ENCODE peak calls at places on chromosomes 5 and 9, in seven cellular contexts. One of them, this sample, is unnamed.

GRCh38 chr9:109351032-109351431 is 30.2 kb upstream of the EPB41L4B start:
- DNase-seq in AG09309: no peak
- DNase-seq in AG10803: no peak
- DNase-seq in ovary: no peak
- DNase-seq in heart left ventricle: no peak
- DNase-seq in A549: no peak
- DNase-seq in AG04450: no peak
- DNase-seq in this sample: no peak

GRCh38 chr5:5667136-5667554 is 244.7 kb downstream of the ICE1 start:
- DNase-seq in AG09309: no peak
- DNase-seq in AG10803: no peak
- DNase-seq in ovary: no peak
- DNase-seq in heart left ventricle: no peak
- DNase-seq in A549: no peak
- DNase-seq in AG04450: no peak
- DNase-seq in this sample: no peak

GRCh38 chr5:53170748-53171349 is 61.3 kb upstream of the MOCS2 start:
- DNase-seq in AG09309: no peak
- DNase-seq in AG10803: peak
- DNase-seq in ovary: no peak
- DNase-seq in heart left ventricle: no peak
- DNase-seq in A549: peak
- DNase-seq in AG04450: no peak
- DNase-seq in this sample: peak

GRCh38 chr5:135834639-135835529 is at the start of gene SLC25A48:
- DNase-seq in AG09309: no peak
- DNase-seq in AG10803: no peak
- DNase-seq in ovary: peak
- DNase-seq in heart left ventricle: no peak
- DNase-seq in A549: peak
- DNase-seq in AG04450: no peak
- DNase-seq in this sample: peak

GRCh38 chr9:115013998-115014397 is 83.6 kb upstream of the TNFSF8 start:
- DNase-seq in AG09309: no peak
- DNase-seq in AG10803: peak
- DNase-seq in ovary: peak
- DNase-seq in heart left ventricle: peak
- DNase-seq in A549: peak
- DNase-seq in AG04450: peak
- DNase-seq in this sample: peak

GRCh38 chr9:69379250-69379982 is 54.4 kb downstream of the ENTREP1 start:
- DNase-seq in AG09309: no peak
- DNase-seq in AG10803: peak
- DNase-seq in ovary: no peak
- DNase-seq in heart left ventricle: no peak
- DNase-seq in A549: no peak
- DNase-seq in AG04450: no peak
- DNase-seq in this sample: no peak

GRCh38 chr5:98656106-98656795 is 117.2 kb upstream of the RGMB start:
- DNase-seq in AG09309: no peak
- DNase-seq in AG10803: no peak
- DNase-seq in ovary: no peak
- DNase-seq in heart left ventricle: no peak
- DNase-seq in A549: no peak
- DNase-seq in AG04450: no peak
- DNase-seq in this sample: no peak

GRCh38 chr9:36456480-36457115 is 56.5 kb upstream of the RNF38 start:
- DNase-seq in AG09309: no peak
- DNase-seq in AG10803: no peak
- DNase-seq in ovary: no peak
- DNase-seq in heart left ventricle: no peak
- DNase-seq in A549: no peak
- DNase-seq in AG04450: no peak
- DNase-seq in this sample: peak

GRCh38 chr9:76895186-76895585 is 10.7 kb downstream of the PRUNE2 start:
- DNase-seq in AG09309: no peak
- DNase-seq in AG10803: no peak
- DNase-seq in ovary: no peak
- DNase-seq in heart left ventricle: no peak
- DNase-seq in A549: no peak
- DNase-seq in AG04450: no peak
- DNase-seq in this sample: no peak

GRCh38 chr5:123690821-123691220 is 178.8 kb downstream of the CSNK1G3 start:
- DNase-seq in AG09309: no peak
- DNase-seq in AG10803: no peak
- DNase-seq in ovary: no peak
- DNase-seq in heart left ventricle: no peak
- DNase-seq in A549: no peak
- DNase-seq in AG04450: no peak
- DNase-seq in this sample: no peak

GRCh38 chr5:140795259-140795641 is 598 bp downstream of the PCDHA2 start:
- DNase-seq in AG09309: no peak
- DNase-seq in AG10803: no peak
- DNase-seq in ovary: no peak
- DNase-seq in heart left ventricle: no peak
- DNase-seq in A549: peak
- DNase-seq in AG04450: no peak
- DNase-seq in this sample: peak

GRCh38 chr9:114184071-114184470 is 28.7 kb downstream of the COL27A1 start:
- DNase-seq in AG09309: no peak
- DNase-seq in AG10803: peak
- DNase-seq in ovary: no peak
- DNase-seq in heart left ventricle: no peak
- DNase-seq in A549: no peak
- DNase-seq in AG04450: no peak
- DNase-seq in this sample: no peak

GRCh38 chr5:6527749-6528455 is 79.2 kb downstream of the UBE2QL1 start:
- DNase-seq in AG09309: no peak
- DNase-seq in AG10803: no peak
- DNase-seq in ovary: no peak
- DNase-seq in heart left ventricle: no peak
- DNase-seq in A549: no peak
- DNase-seq in AG04450: no peak
- DNase-seq in this sample: no peak

GRCh38 chr9:105141448-105142101 is 102.9 kb upstream of the SLC44A1 start:
- DNase-seq in AG09309: no peak
- DNase-seq in AG10803: no peak
- DNase-seq in ovary: no peak
- DNase-seq in heart left ventricle: no peak
- DNase-seq in A549: no peak
- DNase-seq in AG04450: no peak
- DNase-seq in this sample: no peak

GRCh38 chr5:80540691-80541090 is 29.4 kb downstream of the ANKRD34B start:
- DNase-seq in AG09309: no peak
- DNase-seq in AG10803: peak
- DNase-seq in ovary: no peak
- DNase-seq in heart left ventricle: no peak
- DNase-seq in A549: no peak
- DNase-seq in AG04450: no peak
- DNase-seq in this sample: no peak

GRCh38 chr9:85453850-85454249 is 287.9 kb downstream of the AGTPBP1 start:
- DNase-seq in AG09309: no peak
- DNase-seq in AG10803: no peak
- DNase-seq in ovary: no peak
- DNase-seq in heart left ventricle: peak
- DNase-seq in A549: no peak
- DNase-seq in AG04450: no peak
- DNase-seq in this sample: no peak

GRCh38 chr5:107127906-107128305 is 542.8 kb downstream of the EFNA5 start:
- DNase-seq in AG09309: no peak
- DNase-seq in AG10803: no peak
- DNase-seq in ovary: no peak
- DNase-seq in heart left ventricle: no peak
- DNase-seq in A549: no peak
- DNase-seq in AG04450: no peak
- DNase-seq in this sample: no peak

GRCh38 chr5:160312139-160312959 is at the start of gene CCNJL:
- DNase-seq in AG09309: no peak
- DNase-seq in AG10803: no peak
- DNase-seq in ovary: peak
- DNase-seq in heart left ventricle: peak
- DNase-seq in A549: peak
- DNase-seq in AG04450: no peak
- DNase-seq in this sample: peak

GRCh38 chr5:68159251-68159951 is 56.2 kb upstream of the PIK3R1 start:
- DNase-seq in AG09309: no peak
- DNase-seq in AG10803: no peak
- DNase-seq in ovary: no peak
- DNase-seq in heart left ventricle: no peak
- DNase-seq in A549: no peak
- DNase-seq in AG04450: no peak
- DNase-seq in this sample: no peak

GRCh38 chr5:138752341-138752950 is 779 bp upstream of the CTNNA1 start:
- DNase-seq in AG09309: no peak
- DNase-seq in AG10803: peak
- DNase-seq in ovary: peak
- DNase-seq in heart left ventricle: peak
- DNase-seq in A549: peak
- DNase-seq in AG04450: no peak
- DNase-seq in this sample: peak

GRCh38 chr9:89366711-89367110 is 48.4 kb downstream of the SECISBP2 start:
- DNase-seq in AG09309: no peak
- DNase-seq in AG10803: no peak
- DNase-seq in ovary: no peak
- DNase-seq in heart left ventricle: no peak
- DNase-seq in A549: no peak
- DNase-seq in AG04450: no peak
- DNase-seq in this sample: no peak

GRCh38 chr9:93295031-93295430 is 111.1 kb downstream of the WNK2 start:
- DNase-seq in AG09309: no peak
- DNase-seq in AG10803: no peak
- DNase-seq in ovary: peak
- DNase-seq in heart left ventricle: no peak
- DNase-seq in A549: no peak
- DNase-seq in AG04450: no peak
- DNase-seq in this sample: no peak

GRCh38 chr5:14183187-14183939 is 40.2 kb downstream of the TRIO start:
- DNase-seq in AG09309: no peak
- DNase-seq in AG10803: peak
- DNase-seq in ovary: peak
- DNase-seq in heart left ventricle: peak
- DNase-seq in A549: no peak
- DNase-seq in AG04450: no peak
- DNase-seq in this sample: no peak

GRCh38 chr5:35813456-35813855 is 43.2 kb upstream of the IL7R start:
- DNase-seq in AG09309: no peak
- DNase-seq in AG10803: no peak
- DNase-seq in ovary: no peak
- DNase-seq in heart left ventricle: no peak
- DNase-seq in A549: no peak
- DNase-seq in AG04450: no peak
- DNase-seq in this sample: no peak

GRCh38 chr9:118444403-118444802 is 740.2 kb downstream of the TLR4 start:
- DNase-seq in AG09309: no peak
- DNase-seq in AG10803: no peak
- DNase-seq in ovary: no peak
- DNase-seq in heart left ventricle: no peak
- DNase-seq in A549: no peak
- DNase-seq in AG04450: no peak
- DNase-seq in this sample: no peak

GRCh38 chr5:78065663-78066062 is 228.8 kb downstream of the AP3B1 start:
- DNase-seq in AG09309: no peak
- DNase-seq in AG10803: no peak
- DNase-seq in ovary: no peak
- DNase-seq in heart left ventricle: no peak
- DNase-seq in A549: no peak
- DNase-seq in AG04450: no peak
- DNase-seq in this sample: peak
- TF ChIP-seq CTCF in AG09309: no peak
- TF ChIP-seq CTCF in AG10803: no peak
- TF ChIP-seq CTCF in ovary: no peak
- TF ChIP-seq CTCF in heart left ventricle: no peak
- TF ChIP-seq CTCF in A549: no peak
- TF ChIP-seq CTCF in AG04450: peak
- TF ChIP-seq CTCF in this sample: no peak

GRCh38 chr5:59107692-59108091 is 524.8 kb downstream of the RAB3C start:
- DNase-seq in AG09309: no peak
- DNase-seq in AG10803: peak
- DNase-seq in ovary: no peak
- DNase-seq in heart left ventricle: no peak
- DNase-seq in A549: no peak
- DNase-seq in AG04450: no peak
- DNase-seq in this sample: no peak
- TF ChIP-seq CTCF in AG09309: no peak
- TF ChIP-seq CTCF in AG10803: no peak
- TF ChIP-seq CTCF in ovary: no peak
- TF ChIP-seq CTCF in heart left ventricle: no peak
- TF ChIP-seq CTCF in A549: no peak
- TF ChIP-seq CTCF in AG04450: no peak
- TF ChIP-seq CTCF in this sample: no peak

GRCh38 chr9:133351908-133352634 is 4.1 kb downstream of the RPL7A start:
- DNase-seq in AG09309: no peak
- DNase-seq in AG10803: peak
- DNase-seq in ovary: no peak
- DNase-seq in heart left ventricle: no peak
- DNase-seq in A549: peak
- DNase-seq in AG04450: no peak
- DNase-seq in this sample: peak
- TF ChIP-seq CTCF in AG09309: peak
- TF ChIP-seq CTCF in AG10803: peak
- TF ChIP-seq CTCF in ovary: no peak
- TF ChIP-seq CTCF in heart left ventricle: peak
- TF ChIP-seq CTCF in A549: peak
- TF ChIP-seq CTCF in AG04450: peak
- TF ChIP-seq CTCF in this sample: peak

GRCh38 chr9:121635300-121635699 is 16.1 kb upstream of the DAB2IP start:
- DNase-seq in AG09309: no peak
- DNase-seq in AG10803: no peak
- DNase-seq in ovary: peak
- DNase-seq in heart left ventricle: no peak
- DNase-seq in A549: no peak
- DNase-seq in AG04450: no peak
- DNase-seq in this sample: no peak

GRCh38 chr9:121633144-121633714 is 18.2 kb upstream of the DAB2IP start:
- DNase-seq in AG09309: no peak
- DNase-seq in AG10803: no peak
- DNase-seq in ovary: no peak
- DNase-seq in heart left ventricle: no peak
- DNase-seq in A549: no peak
- DNase-seq in AG04450: no peak
- DNase-seq in this sample: no peak

GRCh38 chr9:121634329-121634784 is 17.1 kb upstream of the DAB2IP start:
- DNase-seq in AG09309: no peak
- DNase-seq in AG10803: no peak
- DNase-seq in ovary: peak
- DNase-seq in heart left ventricle: no peak
- DNase-seq in A549: no peak
- DNase-seq in AG04450: no peak
- DNase-seq in this sample: no peak

GRCh38 chr9:121634800-121635261 is 16.6 kb upstream of the DAB2IP start:
- DNase-seq in AG09309: no peak
- DNase-seq in AG10803: no peak
- DNase-seq in ovary: peak
- DNase-seq in heart left ventricle: no peak
- DNase-seq in A549: peak
- DNase-seq in AG04450: no peak
- DNase-seq in this sample: peak

DNA sequence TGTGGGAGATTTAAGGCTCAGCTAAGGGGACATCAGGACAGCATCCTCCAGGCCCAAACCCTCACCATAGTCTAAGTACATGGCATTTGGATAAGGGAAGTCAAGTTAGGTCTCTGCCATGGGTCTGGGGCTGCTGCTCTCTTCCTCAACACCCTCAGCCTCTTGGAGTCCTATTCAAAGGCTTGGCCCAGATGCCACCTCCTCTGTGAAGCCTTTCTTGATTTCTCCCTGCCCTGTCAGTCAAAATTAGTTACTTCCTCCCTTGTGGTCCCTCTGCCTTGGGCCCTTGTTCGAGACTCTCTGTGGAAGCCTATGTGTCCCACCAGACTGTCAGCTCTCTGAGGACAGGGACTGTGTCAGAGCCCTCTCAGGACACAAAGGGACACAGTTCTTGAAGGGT is 17.7 kb upstream of the DAB2IP start:
- DNase-seq in AG09309: no peak
- DNase-seq in AG10803: no peak
- DNase-seq in ovary: no peak
- DNase-seq in heart left ventricle: no peak
- DNase-seq in A549: no peak
- DNase-seq in AG04450: no peak
- DNase-seq in this sample: no peak
- TF ChIP-seq CTCF in AG09309: no peak
- TF ChIP-seq CTCF in AG10803: no peak
- TF ChIP-seq CTCF in ovary: no peak
- TF ChIP-seq CTCF in heart left ventricle: no peak
- TF ChIP-seq CTCF in A549: no peak
- TF ChIP-seq CTCF in AG04450: no peak
- TF ChIP-seq CTCF in this sample: no peak